ENCODE peak calls at places on chromosomes 1 and 21, in six cellular contexts. Z is stimulated activated CD4-positive, alpha-beta T cell treated with anti-CD3 and anti-CD28 coated beads, Interleukin-12 subunit alpha, Interleukin-12 subunit beta, amount 100 ng/mL, for 4 hours; J is activated CD4-positive, alpha-beta T cell treated with anti-CD3 and anti-CD28 coated beads, Interleukin-2, amount 50 U/mL, for 1 hour; B is right cardiac atrium; G is fibroblast of the conjunctiva; T is WTC11. R is an unnamed sample.

GRCh38 chr1:164675342-164675904 is 116.4 kb downstream of the PBX1 start:
- DNase-seq in G (no peak), J (no peak), B (no peak), Z (no peak), T (no peak), R (no peak)

GRCh38 chr1:36086529-36087232 is 2.0 kb upstream of the ADPRS start:
- DNase-seq in B (no peak), J (no peak), Z (no peak), G (no peak), T (peak; percentile 11), R (no peak)

GRCh38 chr1:35883681-35884155 is 709 bp downstream of the AGO1 start:
- DNase-seq in G (peak; percentile 4), T (peak; percentile 84), Z (peak; percentile 53), B (peak; percentile 87), J (peak; percentile 32), R (peak; percentile 53)

GRCh38 chr1:198674009-198674408 is 35.2 kb downstream of the PTPRC start:
- DNase-seq in J (no peak), Z (no peak), B (no peak), T (no peak), G (no peak), R (no peak)

GRCh38 chr1:56370513-56370912 is 208.8 kb downstream of the PLPP3 start:
- DNase-seq in G (no peak), J (no peak), T (no peak), Z (no peak), B (no peak), R (no peak)

GRCh38 chr1:54571326-54571725 is 23.3 kb downstream of the ACOT11 start:
- DNase-seq in Z (no peak), T (no peak), G (no peak), J (no peak), B (no peak), R (no peak)

GRCh38 chr21:45845063-45845789 is 136.3 kb upstream of the COL6A1 start:
- DNase-seq in G (no peak), J (no peak), T (no peak), B (no peak), Z (no peak), R (no peak)

GRCh38 chr1:178263341-178263740 is 169.4 kb downstream of the RASAL2 start:
- DNase-seq in B (no peak), T (no peak), J (no peak), Z (no peak), G (peak; percentile 6), R (no peak)

GRCh38 chr1:215568287-215568692 is 1.2 kb downstream of the KCTD3 start:
- DNase-seq in J (no peak), Z (no peak), T (no peak), B (no peak), G (peak; percentile 43), R (no peak)